ENCODE peak calls at places on chromosomes 2 and 18, in seven cellular contexts. One of them, this sample, is unnamed.

GRCh38 chr2:229191413-229191812 is 79.7 kb downstream of the PID1 start:
- DNase-seq in adipocyte: no peak
- DNase-seq in GM06990: no peak
- DNase-seq in heart right ventricle: no peak
- DNase-seq in stomach: no peak
- DNase-seq in HCEC 1CT: no peak
- DNase-seq in SW 1271: no peak
- DNase-seq in this sample: no peak

GRCh38 chr2:234814366-234814765 is 137.5 kb upstream of the SH3BP4 start:
- DNase-seq in adipocyte: no peak
- DNase-seq in GM06990: no peak
- DNase-seq in heart right ventricle: no peak
- DNase-seq in stomach: no peak
- DNase-seq in HCEC 1CT: no peak
- DNase-seq in SW 1271: no peak
- DNase-seq in this sample: no peak

GRCh38 chr2:120383191-120383590 is 37.3 kb downstream of the INHBB start:
- DNase-seq in adipocyte: no peak
- DNase-seq in GM06990: no peak
- DNase-seq in heart right ventricle: no peak
- DNase-seq in stomach: no peak
- DNase-seq in HCEC 1CT: no peak
- DNase-seq in SW 1271: no peak
- DNase-seq in this sample: no peak

GRCh38 chr2:118815314-118815713 is 32.1 kb downstream of the EN1 start:
- DNase-seq in adipocyte: no peak
- DNase-seq in GM06990: no peak
- DNase-seq in heart right ventricle: no peak
- DNase-seq in stomach: no peak
- DNase-seq in HCEC 1CT: no peak
- DNase-seq in SW 1271: no peak
- DNase-seq in this sample: no peak

GRCh38 chr2:85913854-85914524 is 25.2 kb upstream of the ST3GAL5 start:
- DNase-seq in adipocyte: peak; percentile 59
- DNase-seq in GM06990: no peak
- DNase-seq in heart right ventricle: no peak
- DNase-seq in stomach: no peak
- DNase-seq in HCEC 1CT: peak; percentile 66
- DNase-seq in SW 1271: no peak
- DNase-seq in this sample: no peak

GRCh38 chr2:215435261-215435808 is 533 bp downstream of the FN1 start:
- DNase-seq in adipocyte: peak; percentile 58
- DNase-seq in GM06990: peak; percentile 28
- DNase-seq in heart right ventricle: peak; percentile 35
- DNase-seq in stomach: peak; percentile 26
- DNase-seq in HCEC 1CT: peak; percentile 56
- DNase-seq in SW 1271: no peak
- DNase-seq in this sample: peak; percentile 32

GRCh38 chr2:237269121-237269875 is 144.7 kb downstream of the COL6A3 start:
- DNase-seq in adipocyte: no peak
- DNase-seq in GM06990: no peak
- DNase-seq in heart right ventricle: no peak
- DNase-seq in stomach: no peak
- DNase-seq in HCEC 1CT: no peak
- DNase-seq in SW 1271: no peak
- DNase-seq in this sample: no peak

GRCh38 chr2:151614606-151615306 is 119.5 kb downstream of the NEB start:
- DNase-seq in adipocyte: no peak
- DNase-seq in GM06990: no peak
- DNase-seq in heart right ventricle: no peak
- DNase-seq in stomach: no peak
- DNase-seq in HCEC 1CT: no peak
- DNase-seq in SW 1271: no peak
- DNase-seq in this sample: no peak

GRCh38 chr2:23127465-23127864 is 257.5 kb upstream of the KLHL29 start:
- DNase-seq in adipocyte: no peak
- DNase-seq in GM06990: no peak
- DNase-seq in heart right ventricle: no peak
- DNase-seq in stomach: peak; percentile 70
- DNase-seq in HCEC 1CT: no peak
- DNase-seq in SW 1271: no peak
- DNase-seq in this sample: no peak

GRCh38 chr18:75071866-75072671 is 136.9 kb downstream of the PTGR3 start:
- DNase-seq in adipocyte: no peak
- DNase-seq in GM06990: no peak
- DNase-seq in heart right ventricle: no peak
- DNase-seq in stomach: no peak
- DNase-seq in HCEC 1CT: no peak
- DNase-seq in SW 1271: no peak
- DNase-seq in this sample: no peak

GRCh38 chr2:223591596-223591995 is 10.6 kb downstream of the SCG2 start:
- DNase-seq in adipocyte: no peak
- DNase-seq in GM06990: no peak
- DNase-seq in heart right ventricle: no peak
- DNase-seq in stomach: no peak
- DNase-seq in HCEC 1CT: peak; percentile 55
- DNase-seq in SW 1271: no peak
- DNase-seq in this sample: no peak

GRCh38 chr2:82165377-82165776 is 1860.8 kb upstream of the LRRTM1 start:
- DNase-seq in adipocyte: no peak
- DNase-seq in GM06990: no peak
- DNase-seq in heart right ventricle: no peak
- DNase-seq in stomach: no peak
- DNase-seq in HCEC 1CT: no peak
- DNase-seq in SW 1271: no peak
- DNase-seq in this sample: no peak

GRCh38 chr2:239113164-239113563 is 265.3 kb downstream of the TWIST2 start:
- DNase-seq in adipocyte: no peak
- DNase-seq in GM06990: no peak
- DNase-seq in heart right ventricle: peak; percentile 8
- DNase-seq in stomach: peak; percentile 67
- DNase-seq in HCEC 1CT: no peak
- DNase-seq in SW 1271: no peak
- DNase-seq in this sample: no peak

GRCh38 chr2:70944291-70944690 is 8.6 kb downstream of the ATP6V1B1 start:
- DNase-seq in adipocyte: no peak
- DNase-seq in GM06990: no peak
- DNase-seq in heart right ventricle: no peak
- DNase-seq in stomach: no peak
- DNase-seq in HCEC 1CT: no peak
- DNase-seq in SW 1271: no peak
- DNase-seq in this sample: no peak

GRCh38 chr2:59151805-59152204 is 910.7 kb upstream of the FANCL start:
- DNase-seq in adipocyte: no peak
- DNase-seq in GM06990: no peak
- DNase-seq in heart right ventricle: no peak
- DNase-seq in stomach: no peak
- DNase-seq in HCEC 1CT: no peak
- DNase-seq in SW 1271: no peak
- DNase-seq in this sample: no peak

GRCh38 chr18:3044931-3045698 is 32.2 kb upstream of the LPIN2 start:
- DNase-seq in adipocyte: no peak
- DNase-seq in GM06990: no peak
- DNase-seq in heart right ventricle: no peak
- DNase-seq in stomach: peak; percentile 87
- DNase-seq in HCEC 1CT: no peak
- DNase-seq in SW 1271: no peak
- DNase-seq in this sample: peak; percentile 70

This sample was measured in lung.